ENCODE peak calls at places on chromosomes 5 and 9, in seven cellular contexts. V, N, S, W, A, R and Y are unnamed samples. For H3K4me1, the result is how much of the 10 kb centered on the place peaks cover.

GRCh38 chr5:36607114-36607561 is 732 bp downstream of the SLC1A3 start:
- DNase-seq in N (peak), V (no peak), W (no peak), R (no peak), A (peak), S (no peak), Y (no peak)

GRCh38 chr9:84850830-84851372 is 181.4 kb downstream of the NTRK2 start:
- DNase-seq in N (no peak), A (no peak), R (no peak), V (no peak), W (no peak), S (no peak), Y (no peak)

GRCh38 chr5:121805931-121806330 is 45.8 kb upstream of the FTMT start:
- DNase-seq in N (no peak), W (no peak), R (no peak), S (no peak), V (no peak), A (no peak), Y (no peak)

GRCh38 chr9:104748359-104749031 is 1.0 kb downstream of the NIPSNAP3A start:
- DNase-seq in V (no peak), N (peak), R (no peak), W (no peak), A (no peak), S (peak), Y (no peak)

GRCh38 chr5:33969572-33970452 is 14.7 kb downstream of the SLC45A2 start:
- DNase-seq in V (peak), S (peak), W (no peak), N (peak), R (no peak), A (no peak), Y (no peak)

GRCh38 chr5:97907611-97908400 is 724.8 kb upstream of the RIOK2 start:
- DNase-seq in S (no peak), R (no peak), A (no peak), N (no peak), V (no peak), W (no peak), Y (no peak)

GRCh38 chr9:73643379-73644013 is 491.8 kb downstream of the ANXA1 start:
- DNase-seq in W (no peak), V (no peak), R (no peak), A (no peak), N (no peak), S (peak), Y (no peak)

GRCh38 chr9:88659126-88659525 is 124.1 kb downstream of the NXNL2 start:
- DNase-seq in V (no peak), N (no peak), A (no peak), R (no peak), W (no peak), S (no peak), Y (no peak)

GRCh38 chr9:36306481-36307306 is 48.4 kb upstream of the GNE start:
- DNase-seq in V (no peak), R (no peak), N (peak), W (no peak), S (peak), A (no peak), Y (no peak)

GRCh38 chr9:91117959-91118651 is 243.6 kb downstream of the AUH start:
- DNase-seq in A (peak), W (peak), S (no peak), R (peak), V (peak), N (peak), Y (no peak)

GRCh38 chr5:156326718-156327259 is at the start of gene SGCD:
- DNase-seq in R (peak), A (peak), V (peak), S (peak), W (peak), N (peak), Y (no peak)

GRCh38 chr5:154493274-154493673 is 15.2 kb upstream of the HAND1 start:
- DNase-seq in A (no peak), W (no peak), N (no peak), V (no peak), R (no peak), S (no peak), Y (no peak)

GRCh38 chr5:83927140-83927733 is 206.6 kb upstream of the HAPLN1 start:
- DNase-seq in N (peak), S (peak), A (no peak), V (peak), R (peak), W (peak), Y (no peak)

GRCh38 chr5:5351288-5352089 is 71.0 kb upstream of the ICE1 start:
- DNase-seq in S (peak), N (no peak), R (no peak), A (no peak), V (no peak), W (no peak), Y (no peak)

GRCh38 chr5:124446125-124446524 is 300.3 kb downstream of the ZNF608 start:
- DNase-seq in S (no peak), A (no peak), W (no peak), V (no peak), N (no peak), R (no peak), Y (no peak)

GRCh38 chr5:149798466-149798865 is 68.4 kb downstream of the PPARGC1B start:
- DNase-seq in W (no peak), S (no peak), R (no peak), A (peak), V (no peak), N (no peak), Y (no peak)
- TF ChIP-seq POLR2A in W (no peak), S (no peak), R (no peak), A (peak), V (no peak), N (no peak), Y (no peak)

DNA sequence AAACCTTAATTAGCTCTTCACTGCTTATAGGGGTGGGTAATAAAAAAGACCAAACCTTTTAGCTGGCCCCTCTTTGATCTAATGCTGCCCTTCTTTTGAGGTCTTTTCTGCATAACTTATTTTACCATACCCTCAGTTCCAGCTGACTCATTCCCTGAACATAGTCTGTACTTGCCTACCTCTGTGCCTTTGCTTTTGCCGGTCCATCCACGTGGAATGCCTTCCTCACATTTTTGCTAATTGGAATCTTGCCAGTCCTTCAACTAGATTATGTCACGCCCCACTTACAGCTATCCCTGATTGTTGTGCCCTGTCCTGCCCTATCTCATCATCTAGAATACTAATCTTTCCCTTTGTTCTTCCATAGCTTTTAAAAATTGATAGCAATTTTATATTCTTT is 44.2 kb downstream of the FAF2 start:
- DNase-seq in V (no peak), W (no peak), A (no peak), S (no peak), R (no peak), N (peak), Y (no peak)
- H3K4me1 ChIP-seq in V (under half), W (under half), A (under half), S (under half), R (under half), N (under half), Y (under half)

DNA sequence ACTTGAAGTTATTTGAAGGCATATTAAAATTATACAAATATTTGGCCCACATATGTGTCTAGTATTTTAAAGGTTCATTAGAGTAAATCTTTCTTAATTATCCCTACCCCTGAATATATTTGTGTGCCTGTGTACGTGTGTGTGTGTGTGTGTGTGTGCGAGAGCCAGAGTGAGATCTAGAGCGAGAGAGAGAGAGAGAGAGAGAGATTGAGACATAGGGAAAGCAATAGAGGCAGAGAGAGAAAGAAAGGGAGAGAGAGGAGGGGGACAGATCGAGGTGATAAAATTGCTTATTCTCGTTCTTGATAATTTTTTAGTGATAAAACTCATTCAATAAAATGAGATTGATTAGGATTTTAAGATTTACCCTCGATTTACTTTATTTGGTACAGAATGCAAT is 47.4 kb downstream of the ADAMTS19 start:
- DNase-seq in S (no peak), W (no peak), R (no peak), V (no peak), A (no peak), N (no peak), Y (no peak)
- TF ChIP-seq POLR2A in S (no peak), W (no peak), R (no peak), V (no peak), A (no peak), N (no peak), Y (no peak)

DNA sequence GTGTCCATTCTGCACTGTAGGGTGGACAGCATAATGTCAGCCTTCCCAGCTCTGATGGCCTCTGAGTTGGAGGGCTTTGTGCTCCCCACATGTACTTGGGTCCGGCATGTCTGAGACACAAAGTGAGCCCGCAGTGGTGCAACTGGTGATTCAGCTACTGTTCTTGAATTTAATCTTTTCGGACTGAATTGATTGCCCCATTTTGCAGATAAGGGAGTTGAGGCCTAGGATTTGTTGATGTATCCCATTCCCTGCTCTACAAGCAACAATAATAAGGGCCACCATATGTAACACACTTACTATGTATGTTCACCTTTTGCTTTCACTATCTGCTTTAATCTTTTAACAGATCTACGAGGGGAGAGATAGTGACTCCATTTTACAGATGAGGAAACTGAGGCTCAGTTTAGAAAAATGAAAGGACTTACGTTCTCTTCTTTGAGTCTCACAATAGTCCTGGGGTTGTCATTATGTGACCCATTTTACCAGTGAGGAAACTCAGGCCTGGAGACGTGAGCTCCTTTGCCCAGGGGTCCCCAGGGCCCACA is 4.5 kb downstream of the GSN start:
- DNase-seq in R (no peak), N (no peak), S (no peak), W (no peak), V (no peak), A (no peak), Y (no peak)
- H3K4me1 ChIP-seq in R (under half), N (under half), S (under half), W (under half), V (under half), A (under half), Y (under half)

DNA sequence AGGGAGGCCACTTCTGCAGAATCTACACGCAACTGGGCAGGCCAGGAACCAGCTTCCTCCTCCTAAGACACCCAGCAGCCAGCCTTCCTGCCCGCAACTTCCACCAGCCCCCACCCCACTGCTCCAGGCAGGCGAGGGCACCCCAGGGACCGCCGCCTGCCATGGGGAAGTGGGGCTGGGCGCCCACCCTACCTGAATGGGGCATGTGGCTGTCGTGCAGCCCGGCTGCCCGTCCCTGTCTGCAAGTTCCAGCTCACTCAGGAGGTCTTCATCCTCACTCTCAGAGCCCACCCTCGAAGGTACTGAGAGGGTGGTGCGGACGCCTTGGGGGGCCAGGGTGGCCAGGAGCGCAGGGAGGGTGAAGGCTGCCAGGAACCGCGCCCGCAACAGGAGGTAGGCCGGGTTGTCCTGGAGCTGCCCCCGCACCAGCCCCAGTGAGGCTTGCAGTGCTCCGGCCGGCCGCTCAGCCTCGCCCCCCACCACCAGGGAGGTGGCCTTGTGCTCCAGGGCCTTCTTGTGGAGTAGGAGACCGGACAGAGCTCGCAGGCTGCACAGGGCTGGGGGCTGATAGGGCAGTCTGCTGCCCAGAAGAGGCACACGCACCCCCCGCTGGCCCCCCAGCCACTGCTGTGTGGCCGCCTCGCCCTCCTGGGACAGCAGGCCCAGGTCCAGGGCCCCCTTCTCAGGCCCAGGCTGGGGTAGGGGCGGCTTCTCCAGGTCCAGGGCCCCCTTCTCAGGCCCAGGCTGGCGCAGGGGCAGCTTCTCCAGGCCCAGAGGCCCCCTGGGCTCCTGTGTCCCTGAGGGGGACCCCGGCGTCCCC is 4.1 kb upstream of the CARD9 start:
- DNase-seq in R (no peak), S (no peak), N (no peak), W (no peak), A (no peak), V (no peak), Y (no peak)
- TF ChIP-seq POLR2A in R (no peak), S (no peak), N (no peak), W (no peak), A (no peak), V (no peak), Y (no peak)